ENCODE peak calls at places on chromosomes 4 and X, in nine cellular contexts. One of them, this sample, is unnamed.

GRCh38 chr4:168535689-168536088 is 38.8 kb downstream of the PALLD start:
- DNase-seq in left ventricle myocardium superior: no peak
- DNase-seq in stimulated activated naive CD8-positive, alpha-beta T cell treated with anti-CD3 and anti-CD28 coated beads, Interleukin-15, amount 100 ng/mL, for 72 hours: no peak
- DNase-seq in AG10803: no peak
- DNase-seq in hypothalamus: no peak
- DNase-seq in activated CD8-positive, alpha-beta T cell treated with anti-CD3 and anti-CD28 coated beads for 36 hours: no peak
- DNase-seq in tibial artery: no peak
- DNase-seq in T-helper 1 cell: no peak
- DNase-seq in cardiac fibroblast: no peak
- DNase-seq in this sample: no peak

GRCh38 chrX:68288127-68288526 is 145.2 kb downstream of the OPHN1 start:
- DNase-seq in left ventricle myocardium superior: no peak
- DNase-seq in stimulated activated naive CD8-positive, alpha-beta T cell treated with anti-CD3 and anti-CD28 coated beads, Interleukin-15, amount 100 ng/mL, for 72 hours: no peak
- DNase-seq in AG10803: no peak
- DNase-seq in hypothalamus: no peak
- DNase-seq in activated CD8-positive, alpha-beta T cell treated with anti-CD3 and anti-CD28 coated beads for 36 hours: no peak
- DNase-seq in tibial artery: no peak
- DNase-seq in T-helper 1 cell: no peak
- DNase-seq in cardiac fibroblast: no peak
- DNase-seq in this sample: no peak

GRCh38 chr4:177125656-177126055 is 184.0 kb upstream of the NEIL3 start:
- DNase-seq in left ventricle myocardium superior: no peak
- DNase-seq in stimulated activated naive CD8-positive, alpha-beta T cell treated with anti-CD3 and anti-CD28 coated beads, Interleukin-15, amount 100 ng/mL, for 72 hours: no peak
- DNase-seq in AG10803: no peak
- DNase-seq in hypothalamus: no peak
- DNase-seq in activated CD8-positive, alpha-beta T cell treated with anti-CD3 and anti-CD28 coated beads for 36 hours: no peak
- DNase-seq in tibial artery: no peak
- DNase-seq in T-helper 1 cell: no peak
- DNase-seq in cardiac fibroblast: no peak
- DNase-seq in this sample: no peak

GRCh38 chr4:77177196-77177595 is 20.2 kb downstream of the CCNG2 start:
- DNase-seq in left ventricle myocardium superior: no peak
- DNase-seq in stimulated activated naive CD8-positive, alpha-beta T cell treated with anti-CD3 and anti-CD28 coated beads, Interleukin-15, amount 100 ng/mL, for 72 hours: no peak
- DNase-seq in AG10803: peak; percentile 43
- DNase-seq in hypothalamus: no peak
- DNase-seq in activated CD8-positive, alpha-beta T cell treated with anti-CD3 and anti-CD28 coated beads for 36 hours: no peak
- DNase-seq in tibial artery: no peak
- DNase-seq in T-helper 1 cell: no peak
- DNase-seq in cardiac fibroblast: no peak
- DNase-seq in this sample: no peak

GRCh38 chrX:70494441-70494840 is 49.8 kb downstream of the DLG3 start:
- DNase-seq in left ventricle myocardium superior: no peak
- DNase-seq in stimulated activated naive CD8-positive, alpha-beta T cell treated with anti-CD3 and anti-CD28 coated beads, Interleukin-15, amount 100 ng/mL, for 72 hours: peak; percentile 32
- DNase-seq in AG10803: no peak
- DNase-seq in hypothalamus: no peak
- DNase-seq in activated CD8-positive, alpha-beta T cell treated with anti-CD3 and anti-CD28 coated beads for 36 hours: peak; percentile 60
- DNase-seq in tibial artery: no peak
- DNase-seq in T-helper 1 cell: no peak
- DNase-seq in cardiac fibroblast: no peak
- DNase-seq in this sample: peak; percentile 59

GRCh38 chrX:21438792-21439191 is 64.6 kb downstream of the CNKSR2 start:
- DNase-seq in left ventricle myocardium superior: no peak
- DNase-seq in stimulated activated naive CD8-positive, alpha-beta T cell treated with anti-CD3 and anti-CD28 coated beads, Interleukin-15, amount 100 ng/mL, for 72 hours: no peak
- DNase-seq in AG10803: no peak
- DNase-seq in hypothalamus: no peak
- DNase-seq in activated CD8-positive, alpha-beta T cell treated with anti-CD3 and anti-CD28 coated beads for 36 hours: no peak
- DNase-seq in tibial artery: no peak
- DNase-seq in T-helper 1 cell: no peak
- DNase-seq in cardiac fibroblast: no peak
- DNase-seq in this sample: no peak

GRCh38 chrX:7996414-7996813 is 69.2 kb upstream of the PNPLA4 start:
- DNase-seq in left ventricle myocardium superior: no peak
- DNase-seq in stimulated activated naive CD8-positive, alpha-beta T cell treated with anti-CD3 and anti-CD28 coated beads, Interleukin-15, amount 100 ng/mL, for 72 hours: peak; percentile 9
- DNase-seq in AG10803: peak; percentile 23
- DNase-seq in hypothalamus: no peak
- DNase-seq in activated CD8-positive, alpha-beta T cell treated with anti-CD3 and anti-CD28 coated beads for 36 hours: peak; percentile 31
- DNase-seq in tibial artery: no peak
- DNase-seq in T-helper 1 cell: no peak
- DNase-seq in cardiac fibroblast: peak; percentile 51
- DNase-seq in this sample: peak; percentile 47

GRCh38 chr4:86595426-86595805 is 1.3 kb downstream of the PTPN13 start:
- DNase-seq in left ventricle myocardium superior: no peak
- DNase-seq in stimulated activated naive CD8-positive, alpha-beta T cell treated with anti-CD3 and anti-CD28 coated beads, Interleukin-15, amount 100 ng/mL, for 72 hours: no peak
- DNase-seq in AG10803: no peak
- DNase-seq in hypothalamus: no peak
- DNase-seq in activated CD8-positive, alpha-beta T cell treated with anti-CD3 and anti-CD28 coated beads for 36 hours: no peak
- DNase-seq in tibial artery: peak; percentile 19
- DNase-seq in T-helper 1 cell: no peak
- DNase-seq in cardiac fibroblast: peak; percentile 12
- DNase-seq in this sample: peak; percentile 78

GRCh38 chrX:45803383-45803921 is 602.8 kb upstream of the DIPK2B start:
- DNase-seq in left ventricle myocardium superior: no peak
- DNase-seq in stimulated activated naive CD8-positive, alpha-beta T cell treated with anti-CD3 and anti-CD28 coated beads, Interleukin-15, amount 100 ng/mL, for 72 hours: peak; percentile 67
- DNase-seq in AG10803: peak; percentile 92
- DNase-seq in hypothalamus: no peak
- DNase-seq in activated CD8-positive, alpha-beta T cell treated with anti-CD3 and anti-CD28 coated beads for 36 hours: peak; percentile 80
- DNase-seq in tibial artery: no peak
- DNase-seq in T-helper 1 cell: no peak
- DNase-seq in cardiac fibroblast: peak; percentile 72
- DNase-seq in this sample: peak; percentile 90

GRCh38 chrX:10620121-10620699 is at the start of gene MID1:
- DNase-seq in left ventricle myocardium superior: peak; percentile 79
- DNase-seq in stimulated activated naive CD8-positive, alpha-beta T cell treated with anti-CD3 and anti-CD28 coated beads, Interleukin-15, amount 100 ng/mL, for 72 hours: no peak
- DNase-seq in AG10803: peak; percentile 68
- DNase-seq in hypothalamus: no peak
- DNase-seq in activated CD8-positive, alpha-beta T cell treated with anti-CD3 and anti-CD28 coated beads for 36 hours: peak; percentile 8
- DNase-seq in tibial artery: peak; percentile 73
- DNase-seq in T-helper 1 cell: no peak
- DNase-seq in cardiac fibroblast: peak; percentile 85
- DNase-seq in this sample: peak; percentile 75

GRCh38 chr4:120718979-120719566 is 203.5 kb downstream of the PRDM5 start:
- DNase-seq in left ventricle myocardium superior: no peak
- DNase-seq in stimulated activated naive CD8-positive, alpha-beta T cell treated with anti-CD3 and anti-CD28 coated beads, Interleukin-15, amount 100 ng/mL, for 72 hours: peak; percentile 21
- DNase-seq in AG10803: peak; percentile 67
- DNase-seq in hypothalamus: no peak
- DNase-seq in activated CD8-positive, alpha-beta T cell treated with anti-CD3 and anti-CD28 coated beads for 36 hours: peak; percentile 41
- DNase-seq in tibial artery: no peak
- DNase-seq in T-helper 1 cell: no peak
- DNase-seq in cardiac fibroblast: peak; percentile 68
- DNase-seq in this sample: peak; percentile 65

GRCh38 chrX:66676990-66677389 is 38.1 kb upstream of the EDA2R start:
- DNase-seq in left ventricle myocardium superior: no peak
- DNase-seq in stimulated activated naive CD8-positive, alpha-beta T cell treated with anti-CD3 and anti-CD28 coated beads, Interleukin-15, amount 100 ng/mL, for 72 hours: no peak
- DNase-seq in AG10803: peak; percentile 87
- DNase-seq in hypothalamus: no peak
- DNase-seq in activated CD8-positive, alpha-beta T cell treated with anti-CD3 and anti-CD28 coated beads for 36 hours: no peak
- DNase-seq in tibial artery: no peak
- DNase-seq in T-helper 1 cell: no peak
- DNase-seq in cardiac fibroblast: peak; percentile 79
- DNase-seq in this sample: peak; percentile 85

GRCh38 chr4:10032625-10033024 is 11.3 kb upstream of the SLC2A9 start:
- DNase-seq in left ventricle myocardium superior: no peak
- DNase-seq in stimulated activated naive CD8-positive, alpha-beta T cell treated with anti-CD3 and anti-CD28 coated beads, Interleukin-15, amount 100 ng/mL, for 72 hours: no peak
- DNase-seq in AG10803: peak; percentile 80
- DNase-seq in hypothalamus: no peak
- DNase-seq in activated CD8-positive, alpha-beta T cell treated with anti-CD3 and anti-CD28 coated beads for 36 hours: no peak
- DNase-seq in tibial artery: no peak
- DNase-seq in T-helper 1 cell: no peak
- DNase-seq in cardiac fibroblast: peak; percentile 70
- DNase-seq in this sample: peak; percentile 90

GRCh38 chr4:26199566-26199965 is 121.2 kb upstream of the RBPJ start:
- DNase-seq in left ventricle myocardium superior: no peak
- DNase-seq in stimulated activated naive CD8-positive, alpha-beta T cell treated with anti-CD3 and anti-CD28 coated beads, Interleukin-15, amount 100 ng/mL, for 72 hours: no peak
- DNase-seq in AG10803: peak; percentile 74
- DNase-seq in hypothalamus: no peak
- DNase-seq in activated CD8-positive, alpha-beta T cell treated with anti-CD3 and anti-CD28 coated beads for 36 hours: no peak
- DNase-seq in tibial artery: no peak
- DNase-seq in T-helper 1 cell: no peak
- DNase-seq in cardiac fibroblast: peak; percentile 39
- DNase-seq in this sample: no peak

GRCh38 chr4:89657931-89658700 is 178.8 kb downstream of the SNCA start:
- DNase-seq in left ventricle myocardium superior: no peak
- DNase-seq in stimulated activated naive CD8-positive, alpha-beta T cell treated with anti-CD3 and anti-CD28 coated beads, Interleukin-15, amount 100 ng/mL, for 72 hours: no peak
- DNase-seq in AG10803: peak; percentile 39
- DNase-seq in hypothalamus: no peak
- DNase-seq in activated CD8-positive, alpha-beta T cell treated with anti-CD3 and anti-CD28 coated beads for 36 hours: no peak
- DNase-seq in tibial artery: no peak
- DNase-seq in T-helper 1 cell: no peak
- DNase-seq in cardiac fibroblast: peak; percentile 63
- DNase-seq in this sample: peak; percentile 57

GRCh38 chr4:71941001-71941400 is 90.8 kb upstream of the NPFFR2 start:
- DNase-seq in left ventricle myocardium superior: no peak
- DNase-seq in stimulated activated naive CD8-positive, alpha-beta T cell treated with anti-CD3 and anti-CD28 coated beads, Interleukin-15, amount 100 ng/mL, for 72 hours: no peak
- DNase-seq in AG10803: peak; percentile 17
- DNase-seq in hypothalamus: no peak
- DNase-seq in activated CD8-positive, alpha-beta T cell treated with anti-CD3 and anti-CD28 coated beads for 36 hours: no peak
- DNase-seq in tibial artery: no peak
- DNase-seq in T-helper 1 cell: no peak
- DNase-seq in cardiac fibroblast: peak; percentile 14
- DNase-seq in this sample: peak; percentile 51

GRCh38 chrX:103779156-103779555 is 2.5 kb downstream of the PLP1 start:
- DNase-seq in left ventricle myocardium superior: no peak
- DNase-seq in stimulated activated naive CD8-positive, alpha-beta T cell treated with anti-CD3 and anti-CD28 coated beads, Interleukin-15, amount 100 ng/mL, for 72 hours: no peak
- DNase-seq in AG10803: no peak
- DNase-seq in hypothalamus: no peak
- DNase-seq in activated CD8-positive, alpha-beta T cell treated with anti-CD3 and anti-CD28 coated beads for 36 hours: no peak
- DNase-seq in tibial artery: no peak
- DNase-seq in T-helper 1 cell: no peak
- DNase-seq in cardiac fibroblast: peak; percentile 64
- DNase-seq in this sample: peak; percentile 29

GRCh38 chr4:33924801-33925200 is 2319.5 kb downstream of the ARAP2 start:
- DNase-seq in left ventricle myocardium superior: no peak
- DNase-seq in stimulated activated naive CD8-positive, alpha-beta T cell treated with anti-CD3 and anti-CD28 coated beads, Interleukin-15, amount 100 ng/mL, for 72 hours: no peak
- DNase-seq in AG10803: peak; percentile 25
- DNase-seq in hypothalamus: no peak
- DNase-seq in activated CD8-positive, alpha-beta T cell treated with anti-CD3 and anti-CD28 coated beads for 36 hours: no peak
- DNase-seq in tibial artery: no peak
- DNase-seq in T-helper 1 cell: no peak
- DNase-seq in cardiac fibroblast: no peak
- DNase-seq in this sample: peak; percentile 1

GRCh38 chrX:48864210-48864609 is 28.8 kb upstream of the PCSK1N start:
- DNase-seq in left ventricle myocardium superior: no peak
- DNase-seq in stimulated activated naive CD8-positive, alpha-beta T cell treated with anti-CD3 and anti-CD28 coated beads, Interleukin-15, amount 100 ng/mL, for 72 hours: no peak
- DNase-seq in AG10803: peak; percentile 32
- DNase-seq in hypothalamus: no peak
- DNase-seq in activated CD8-positive, alpha-beta T cell treated with anti-CD3 and anti-CD28 coated beads for 36 hours: no peak
- DNase-seq in tibial artery: no peak
- DNase-seq in T-helper 1 cell: no peak
- DNase-seq in cardiac fibroblast: peak; percentile 25
- DNase-seq in this sample: peak; percentile 1

GRCh38 chr4:93373893-93374860 is 454.4 kb upstream of the ATOH1 start:
- DNase-seq in left ventricle myocardium superior: no peak
- DNase-seq in stimulated activated naive CD8-positive, alpha-beta T cell treated with anti-CD3 and anti-CD28 coated beads, Interleukin-15, amount 100 ng/mL, for 72 hours: no peak
- DNase-seq in AG10803: no peak
- DNase-seq in hypothalamus: no peak
- DNase-seq in activated CD8-positive, alpha-beta T cell treated with anti-CD3 and anti-CD28 coated beads for 36 hours: no peak
- DNase-seq in tibial artery: no peak
- DNase-seq in T-helper 1 cell: no peak
- DNase-seq in cardiac fibroblast: no peak
- DNase-seq in this sample: no peak

GRCh38 chrX:29315931-29316330 is 728.7 kb downstream of the IL1RAPL1 start:
- DNase-seq in left ventricle myocardium superior: no peak
- DNase-seq in stimulated activated naive CD8-positive, alpha-beta T cell treated with anti-CD3 and anti-CD28 coated beads, Interleukin-15, amount 100 ng/mL, for 72 hours: no peak
- DNase-seq in AG10803: no peak
- DNase-seq in hypothalamus: no peak
- DNase-seq in activated CD8-positive, alpha-beta T cell treated with anti-CD3 and anti-CD28 coated beads for 36 hours: no peak
- DNase-seq in tibial artery: no peak
- DNase-seq in T-helper 1 cell: no peak
- DNase-seq in cardiac fibroblast: no peak
- DNase-seq in this sample: no peak

GRCh38 chrX:47191331-47191730 is 2.3 kb upstream of the UBA1 start:
- DNase-seq in left ventricle myocardium superior: no peak
- DNase-seq in stimulated activated naive CD8-positive, alpha-beta T cell treated with anti-CD3 and anti-CD28 coated beads, Interleukin-15, amount 100 ng/mL, for 72 hours: peak; percentile 50
- DNase-seq in AG10803: no peak
- DNase-seq in hypothalamus: no peak
- DNase-seq in activated CD8-positive, alpha-beta T cell treated with anti-CD3 and anti-CD28 coated beads for 36 hours: peak; percentile 73
- DNase-seq in tibial artery: peak; percentile 24
- DNase-seq in T-helper 1 cell: no peak
- DNase-seq in cardiac fibroblast: no peak
- DNase-seq in this sample: peak; percentile 59

GRCh38 chr4:82899339-82899738 is 1.2 kb upstream of the THAP9 start:
- DNase-seq in left ventricle myocardium superior: no peak
- DNase-seq in stimulated activated naive CD8-positive, alpha-beta T cell treated with anti-CD3 and anti-CD28 coated beads, Interleukin-15, amount 100 ng/mL, for 72 hours: no peak
- DNase-seq in AG10803: no peak
- DNase-seq in hypothalamus: no peak
- DNase-seq in activated CD8-positive, alpha-beta T cell treated with anti-CD3 and anti-CD28 coated beads for 36 hours: no peak
- DNase-seq in tibial artery: no peak
- DNase-seq in T-helper 1 cell: no peak
- DNase-seq in cardiac fibroblast: peak; percentile 33
- DNase-seq in this sample: peak; percentile 43

GRCh38 chr4:185792384-185793146 is 19.4 kb downstream of the SORBS2 start:
- DNase-seq in left ventricle myocardium superior: no peak
- DNase-seq in stimulated activated naive CD8-positive, alpha-beta T cell treated with anti-CD3 and anti-CD28 coated beads, Interleukin-15, amount 100 ng/mL, for 72 hours: no peak
- DNase-seq in AG10803: peak; percentile 94
- DNase-seq in hypothalamus: no peak
- DNase-seq in activated CD8-positive, alpha-beta T cell treated with anti-CD3 and anti-CD28 coated beads for 36 hours: no peak
- DNase-seq in tibial artery: no peak
- DNase-seq in T-helper 1 cell: no peak
- DNase-seq in cardiac fibroblast: peak; percentile 95
- DNase-seq in this sample: peak; percentile 81

GRCh38 chr4:8729408-8730149 is 137.0 kb downstream of the CPZ start:
- DNase-seq in left ventricle myocardium superior: no peak
- DNase-seq in stimulated activated naive CD8-positive, alpha-beta T cell treated with anti-CD3 and anti-CD28 coated beads, Interleukin-15, amount 100 ng/mL, for 72 hours: no peak
- DNase-seq in AG10803: no peak
- DNase-seq in hypothalamus: no peak
- DNase-seq in activated CD8-positive, alpha-beta T cell treated with anti-CD3 and anti-CD28 coated beads for 36 hours: no peak
- DNase-seq in tibial artery: no peak
- DNase-seq in T-helper 1 cell: no peak
- DNase-seq in cardiac fibroblast: no peak
- DNase-seq in this sample: no peak

GRCh38 chrX:69109706-69110635 is 55.3 kb downstream of the PJA1 start:
- DNase-seq in left ventricle myocardium superior: no peak
- DNase-seq in stimulated activated naive CD8-positive, alpha-beta T cell treated with anti-CD3 and anti-CD28 coated beads, Interleukin-15, amount 100 ng/mL, for 72 hours: no peak
- DNase-seq in AG10803: peak; percentile 39
- DNase-seq in hypothalamus: no peak
- DNase-seq in activated CD8-positive, alpha-beta T cell treated with anti-CD3 and anti-CD28 coated beads for 36 hours: no peak
- DNase-seq in tibial artery: no peak
- DNase-seq in T-helper 1 cell: no peak
- DNase-seq in cardiac fibroblast: peak; percentile 29
- DNase-seq in this sample: peak; percentile 76

GRCh38 chr4:82388405-82388804 is 14.6 kb upstream of the HNRNPD start:
- DNase-seq in left ventricle myocardium superior: no peak
- DNase-seq in stimulated activated naive CD8-positive, alpha-beta T cell treated with anti-CD3 and anti-CD28 coated beads, Interleukin-15, amount 100 ng/mL, for 72 hours: no peak
- DNase-seq in AG10803: no peak
- DNase-seq in hypothalamus: no peak
- DNase-seq in activated CD8-positive, alpha-beta T cell treated with anti-CD3 and anti-CD28 coated beads for 36 hours: no peak
- DNase-seq in tibial artery: no peak
- DNase-seq in T-helper 1 cell: no peak
- DNase-seq in cardiac fibroblast: no peak
- DNase-seq in this sample: no peak

GRCh38 chr4:11625206-11625605 is 196.5 kb upstream of the HS3ST1 start:
- DNase-seq in left ventricle myocardium superior: peak; percentile 40
- DNase-seq in stimulated activated naive CD8-positive, alpha-beta T cell treated with anti-CD3 and anti-CD28 coated beads, Interleukin-15, amount 100 ng/mL, for 72 hours: no peak
- DNase-seq in AG10803: no peak
- DNase-seq in hypothalamus: no peak
- DNase-seq in activated CD8-positive, alpha-beta T cell treated with anti-CD3 and anti-CD28 coated beads for 36 hours: no peak
- DNase-seq in tibial artery: no peak
- DNase-seq in T-helper 1 cell: no peak
- DNase-seq in cardiac fibroblast: no peak
- DNase-seq in this sample: no peak

GRCh38 chr4:10656420-10656819 is 28.1 kb downstream of the CLNK start:
- DNase-seq in left ventricle myocardium superior: no peak
- DNase-seq in stimulated activated naive CD8-positive, alpha-beta T cell treated with anti-CD3 and anti-CD28 coated beads, Interleukin-15, amount 100 ng/mL, for 72 hours: no peak
- DNase-seq in AG10803: no peak
- DNase-seq in hypothalamus: no peak
- DNase-seq in activated CD8-positive, alpha-beta T cell treated with anti-CD3 and anti-CD28 coated beads for 36 hours: no peak
- DNase-seq in tibial artery: no peak
- DNase-seq in T-helper 1 cell: no peak
- DNase-seq in cardiac fibroblast: no peak
- DNase-seq in this sample: no peak

This sample was measured in GM23248.